ENCODE peak calls at places on chromosomes 4 and X, in four cellular contexts. L is PC-3, V is fibroblast of lung, P is neuronal stem cell. E is an unnamed sample.

GRCh38 chr4:5827108-5828004 is 65.5 kb downstream of the CRMP1 start:
- DNase-seq in L (no peak), V (peak; percentile 32), P (no peak), E (no peak)

GRCh38 chr4:64158648-64159326 is 250.5 kb downstream of the TECRL start:
- DNase-seq in L (peak; percentile 90), V (peak; percentile 36), P (peak; percentile 63), E (no peak)

GRCh38 chrX:131704136-131704695 is 160.3 kb downstream of the OR13H1 start:
- DNase-seq in L (peak; percentile 37), V (peak; percentile 63), P (no peak), E (peak; percentile 90)

GRCh38 chrX:154980330-154981115 is 42.0 kb downstream of the F8 start:
- DNase-seq in L (peak; percentile 80), V (peak; percentile 36), P (peak; percentile 41), E (peak; percentile 60)

GRCh38 chr4:158462611-158463010 is 59.1 kb upstream of the RXFP1 start:
- DNase-seq in L (peak; percentile 34), V (no peak), P (no peak), E (no peak)

GRCh38 chr4:17492058-17492741 is 19.7 kb downstream of the QDPR start:
- DNase-seq in L (no peak), V (no peak), P (no peak), E (no peak)

GRCh38 chr4:84708406-84709135 is 125.6 kb downstream of the CDS1 start:
- DNase-seq in L (no peak), V (peak; percentile 24), P (no peak), E (no peak)

GRCh38 chrX:18833071-18833731 is 125.8 kb downstream of the PPEF1 start:
- DNase-seq in L (no peak), V (peak; percentile 45), P (no peak), E (no peak)

GRCh38 chrX:123695242-123695641 is 37.6 kb downstream of the THOC2 start:
- DNase-seq in L (no peak), V (no peak), P (no peak), E (no peak)

GRCh38 chr4:119314356-119314755 is 7.6 kb downstream of the FABP2 start:
- DNase-seq in L (peak; percentile 59), V (peak; percentile 37), P (no peak), E (no peak)

GRCh38 chrX:150293311-150294013 is 69.7 kb upstream of the MAMLD1 start:
- DNase-seq in L (peak; percentile 75), V (no peak), P (no peak), E (no peak)

GRCh38 chr4:127143460-127144190 is 489.1 kb upstream of the INTU start:
- DNase-seq in L (peak; percentile 30), V (peak; percentile 92), P (no peak), E (peak; percentile 27)

GRCh38 chrX:67480789-67481188 is 63.0 kb upstream of the AR start:
- DNase-seq in L (no peak), V (no peak), P (no peak), E (no peak)
- H3K36me3 ChIP-seq in L (no peaks in the 10 kb centered on the region), V (no peaks in the 10 kb centered on the region), P (no peaks in the 10 kb centered on the region), E (no peaks in the 10 kb centered on the region)

DNA sequence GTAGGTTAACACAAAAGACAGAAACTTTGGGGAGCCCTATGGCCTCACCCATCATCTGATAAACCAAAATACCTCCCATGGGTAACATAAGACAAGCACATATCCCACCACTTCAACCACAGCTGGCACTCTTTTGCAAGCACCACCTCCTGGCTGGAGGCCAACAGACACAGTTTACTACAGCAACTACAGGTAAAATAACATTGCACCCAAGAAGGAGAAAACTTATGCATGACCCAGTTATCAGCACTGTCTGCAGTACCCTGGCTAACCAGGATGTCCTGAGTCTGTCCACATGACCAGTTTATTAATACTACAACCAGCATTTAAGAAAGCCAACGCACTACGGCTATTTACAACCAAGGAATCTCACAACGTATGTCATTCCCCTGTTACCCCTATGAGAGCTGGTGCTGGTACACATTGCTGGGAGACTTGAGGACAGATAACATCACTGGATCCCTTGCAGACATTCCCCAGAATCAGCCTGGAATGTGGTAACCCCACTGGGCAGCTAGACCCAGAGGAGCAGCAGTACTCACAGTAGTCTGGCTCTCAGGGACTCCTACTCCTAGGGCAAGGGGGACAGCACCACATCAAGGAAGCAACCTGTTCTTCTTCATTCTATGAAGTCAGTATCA is 32.0 kb downstream of the ELF2 start:
- DNase-seq in L (no peak), V (no peak), P (no peak), E (no peak)
- H3K4me1 ChIP-seq in L (no peaks in the 10 kb centered on the region), V (peaks cover 3% of the 10 kb centered on the region), P (no peaks in the 10 kb centered on the region), E (peaks cover 23% of the 10 kb centered on the region)

GRCh38 chr4:113951263-113951662 is 28.2 kb downstream of the ARSJ start:
- DNase-seq in L (no peak), V (peak; percentile 73), P (no peak), E (no peak)
- H3K4me3 ChIP-seq in L (no peak overlapping the region), V (no peak overlapping the region), P (no peak overlapping the region), E (no peak overlapping the region)

GRCh38 chr4:53711916-53712315 is 120.6 kb upstream of the LNX1 start:
- DNase-seq in L (no peak), V (no peak), P (no peak), E (no peak)

GRCh38 chr4:53712326-53712725 is 121.0 kb upstream of the LNX1 start:
- DNase-seq in L (no peak), V (no peak), P (no peak), E (no peak)

GRCh38 chr4:53706422-53707032 is 115.2 kb upstream of the LNX1 start:
- DNase-seq in L (peak; percentile 87), V (peak; percentile 54), P (peak; percentile 42), E (peak; percentile 38)

GRCh38 chr4:53713296-53713695 is 122.0 kb upstream of the LNX1 start:
- DNase-seq in L (no peak), V (no peak), P (no peak), E (no peak)

GRCh38 chr4:53709693-53710092 is 118.4 kb upstream of the LNX1 start:
- DNase-seq in L (peak; percentile 10), V (no peak), P (no peak), E (no peak)
- H3K36me3 ChIP-seq in L (no peaks in the 10 kb centered on the region), V (no peaks in the 10 kb centered on the region), P (no peaks in the 10 kb centered on the region), E (no peaks in the 10 kb centered on the region)

DNA sequence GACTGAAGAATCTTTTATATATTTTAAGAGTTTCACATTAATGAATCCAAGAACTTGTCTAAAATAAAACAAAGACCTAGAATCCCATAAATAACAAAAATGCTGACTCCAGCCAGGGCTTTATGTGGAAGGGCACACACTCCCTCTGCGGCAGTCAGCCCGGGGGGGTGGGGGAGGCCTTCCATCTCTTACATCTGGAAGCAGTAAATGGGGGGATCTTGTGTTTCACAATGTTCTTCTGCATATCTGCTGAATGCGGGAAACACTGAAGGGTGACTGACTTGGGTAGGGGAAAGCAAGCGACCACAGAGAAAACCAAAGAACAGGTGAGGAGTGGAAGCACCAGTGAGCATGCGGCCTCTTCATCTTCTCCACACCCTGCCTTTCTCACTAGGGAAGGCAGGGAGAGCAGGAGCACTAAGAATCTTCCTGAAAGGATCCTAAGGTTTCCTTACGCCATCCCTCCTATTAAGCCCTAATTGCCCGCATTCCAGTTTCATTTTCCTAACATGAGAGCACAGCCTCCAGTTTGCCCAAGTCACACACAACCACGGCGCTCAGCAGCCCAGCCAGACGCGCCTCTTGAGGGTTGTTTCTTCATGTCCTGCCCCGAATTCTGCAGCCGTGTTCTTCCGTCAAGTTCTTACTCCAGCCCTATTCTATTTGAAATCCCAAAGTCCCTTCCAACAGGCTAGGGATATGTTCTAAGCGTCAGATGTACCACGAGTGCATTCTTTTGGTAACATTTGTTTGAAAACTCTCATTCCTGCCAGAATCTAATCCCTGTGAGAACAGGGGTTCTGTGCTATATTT is 23.4 kb downstream of the ACSL1 start:
- DNase-seq in L (no peak), V (peak; percentile 22), P (no peak), E (peak; percentile 41)
- H3K4me1 ChIP-seq in L (peaks cover 35% of the 10 kb centered on the region), V (no peaks in the 10 kb centered on the region), P (no peaks in the 10 kb centered on the region), E (peaks cover 17% of the 10 kb centered on the region)

GRCh38 chr4:90127706-90128345 is 632 bp downstream of the CCSER1 start:
- DNase-seq in L (peak; percentile 25), V (peak; percentile 18), P (peak; percentile 43), E (no peak)
- H3K4me3 ChIP-seq in L (peak overlapping the region; percentile 76), V (no peak overlapping the region), P (peak overlapping the region; percentile 59), E (no peak overlapping the region)

GRCh38 chrX:10128386-10128785 is 28.4 kb upstream of the CLCN4 start:
- DNase-seq in L (no peak), V (no peak), P (no peak), E (no peak)

GRCh38 chrX:10126834-10127233 is 29.9 kb upstream of the CLCN4 start:
- DNase-seq in L (no peak), V (no peak), P (no peak), E (no peak)

GRCh38 chrX:10126044-10126443 is 30.7 kb upstream of the CLCN4 start:
- DNase-seq in L (no peak), V (no peak), P (no peak), E (no peak)

GRCh38 chrX:10130354-10130753 is 26.4 kb upstream of the CLCN4 start:
- DNase-seq in L (no peak), V (no peak), P (no peak), E (no peak)

GRCh38 chrX:10129229-10129628 is 27.5 kb upstream of the CLCN4 start:
- DNase-seq in L (no peak), V (no peak), P (no peak), E (no peak)
- H3K36me3 ChIP-seq in L (peaks cover 72% of the 10 kb centered on the region), V (no peaks in the 10 kb centered on the region), P (peaks cover 13% of the 10 kb centered on the region), E (peaks cover 6% of the 10 kb centered on the region)

GRCh38 chr4:110636231-110636676 is 13.4 kb upstream of the PITX2 start:
- DNase-seq in L (no peak), V (no peak), P (no peak), E (peak; percentile 74)
- H3K4me1 ChIP-seq in L (peaks cover 6% of the 10 kb centered on the region), V (peaks cover 4% of the 10 kb centered on the region), P (no peaks in the 10 kb centered on the region), E (peaks cover 20% of the 10 kb centered on the region)

GRCh38 chr4:175139205-175139604 is 221.0 kb downstream of the ADAM29 start:
- DNase-seq in L (no peak), V (no peak), P (no peak), E (no peak)
- H3K4me3 ChIP-seq in L (no peak overlapping the region), V (no peak overlapping the region), P (no peak overlapping the region), E (no peak overlapping the region)